ENCODE peak calls at places on chromosomes 7 and 10, in eight cellular contexts. One of them, this sample, is unnamed.

GRCh38 chr10:129966831-129967578 is 2.9 kb upstream of the EBF3 start:
- DNase-seq in nephron progenitor cell: peak
- DNase-seq in lower leg skin: no peak
- DNase-seq in HL-60: no peak
- DNase-seq in spleen: peak
- DNase-seq in dorsolateral prefrontal cortex: no peak
- DNase-seq in GM23338: peak
- DNase-seq in mesothelial cell of epicardium: no peak
- DNase-seq in this sample: no peak

GRCh38 chr10:26212511-26212910 is 4.1 kb upstream of the GAD2 start:
- DNase-seq in nephron progenitor cell: no peak
- DNase-seq in lower leg skin: no peak
- DNase-seq in HL-60: no peak
- DNase-seq in spleen: no peak
- DNase-seq in dorsolateral prefrontal cortex: no peak
- DNase-seq in GM23338: no peak
- DNase-seq in mesothelial cell of epicardium: no peak
- DNase-seq in this sample: no peak

GRCh38 chr7:116173051-116174028 is 37.0 kb upstream of the TES start:
- DNase-seq in nephron progenitor cell: peak
- DNase-seq in lower leg skin: no peak
- DNase-seq in HL-60: no peak
- DNase-seq in spleen: no peak
- DNase-seq in dorsolateral prefrontal cortex: no peak
- DNase-seq in GM23338: peak
- DNase-seq in mesothelial cell of epicardium: no peak
- DNase-seq in this sample: peak

GRCh38 chr7:47143344-47143743 is 438.6 kb downstream of the TNS3 start:
- DNase-seq in nephron progenitor cell: no peak
- DNase-seq in lower leg skin: no peak
- DNase-seq in HL-60: no peak
- DNase-seq in spleen: no peak
- DNase-seq in dorsolateral prefrontal cortex: no peak
- DNase-seq in GM23338: no peak
- DNase-seq in mesothelial cell of epicardium: no peak
- DNase-seq in this sample: no peak

GRCh38 chr10:114323023-114323422 is 81.3 kb downstream of the AFAP1L2 start:
- DNase-seq in nephron progenitor cell: no peak
- DNase-seq in lower leg skin: no peak
- DNase-seq in HL-60: no peak
- DNase-seq in spleen: no peak
- DNase-seq in dorsolateral prefrontal cortex: no peak
- DNase-seq in GM23338: no peak
- DNase-seq in mesothelial cell of epicardium: no peak
- DNase-seq in this sample: no peak

GRCh38 chr7:99579956-99580777 is 17.9 kb upstream of the TMEM225B start:
- DNase-seq in nephron progenitor cell: peak
- DNase-seq in lower leg skin: no peak
- DNase-seq in HL-60: no peak
- DNase-seq in spleen: peak
- DNase-seq in dorsolateral prefrontal cortex: peak
- DNase-seq in GM23338: peak
- DNase-seq in mesothelial cell of epicardium: peak
- DNase-seq in this sample: peak

GRCh38 chr7:85749715-85750453 is 563.0 kb upstream of the SEMA3D start:
- DNase-seq in nephron progenitor cell: no peak
- DNase-seq in lower leg skin: no peak
- DNase-seq in HL-60: no peak
- DNase-seq in spleen: no peak
- DNase-seq in dorsolateral prefrontal cortex: no peak
- DNase-seq in GM23338: peak
- DNase-seq in mesothelial cell of epicardium: no peak
- DNase-seq in this sample: no peak

GRCh38 chr10:624605-625334 is 64.7 kb downstream of the DIP2C start:
- DNase-seq in nephron progenitor cell: peak
- DNase-seq in lower leg skin: peak
- DNase-seq in HL-60: no peak
- DNase-seq in spleen: peak
- DNase-seq in dorsolateral prefrontal cortex: peak
- DNase-seq in GM23338: peak
- DNase-seq in mesothelial cell of epicardium: no peak
- DNase-seq in this sample: no peak

GRCh38 chr10:98956576-98957260 is 278.9 kb downstream of the HPSE2 start:
- DNase-seq in nephron progenitor cell: no peak
- DNase-seq in lower leg skin: no peak
- DNase-seq in HL-60: no peak
- DNase-seq in spleen: no peak
- DNase-seq in dorsolateral prefrontal cortex: no peak
- DNase-seq in GM23338: no peak
- DNase-seq in mesothelial cell of epicardium: no peak
- DNase-seq in this sample: no peak

GRCh38 chr10:88687853-88688467 is 18.1 kb upstream of the LIPK start:
- DNase-seq in nephron progenitor cell: no peak
- DNase-seq in lower leg skin: no peak
- DNase-seq in HL-60: no peak
- DNase-seq in spleen: no peak
- DNase-seq in dorsolateral prefrontal cortex: no peak
- DNase-seq in GM23338: peak
- DNase-seq in mesothelial cell of epicardium: no peak
- DNase-seq in this sample: no peak

GRCh38 chr10:94074462-94074861 is 80.7 kb downstream of the PLCE1 start:
- DNase-seq in nephron progenitor cell: no peak
- DNase-seq in lower leg skin: no peak
- DNase-seq in HL-60: no peak
- DNase-seq in spleen: no peak
- DNase-seq in dorsolateral prefrontal cortex: no peak
- DNase-seq in GM23338: no peak
- DNase-seq in mesothelial cell of epicardium: no peak
- DNase-seq in this sample: no peak

GRCh38 chr7:105689093-105689819 is 108.0 kb upstream of the EFCAB10 start:
- DNase-seq in nephron progenitor cell: no peak
- DNase-seq in lower leg skin: no peak
- DNase-seq in HL-60: no peak
- DNase-seq in spleen: no peak
- DNase-seq in dorsolateral prefrontal cortex: no peak
- DNase-seq in GM23338: peak
- DNase-seq in mesothelial cell of epicardium: no peak
- DNase-seq in this sample: no peak

GRCh38 chr7:121195859-121196588 is 132.8 kb upstream of the WNT16 start:
- DNase-seq in nephron progenitor cell: no peak
- DNase-seq in lower leg skin: no peak
- DNase-seq in HL-60: no peak
- DNase-seq in spleen: no peak
- DNase-seq in dorsolateral prefrontal cortex: no peak
- DNase-seq in GM23338: peak
- DNase-seq in mesothelial cell of epicardium: no peak
- DNase-seq in this sample: no peak

DNA sequence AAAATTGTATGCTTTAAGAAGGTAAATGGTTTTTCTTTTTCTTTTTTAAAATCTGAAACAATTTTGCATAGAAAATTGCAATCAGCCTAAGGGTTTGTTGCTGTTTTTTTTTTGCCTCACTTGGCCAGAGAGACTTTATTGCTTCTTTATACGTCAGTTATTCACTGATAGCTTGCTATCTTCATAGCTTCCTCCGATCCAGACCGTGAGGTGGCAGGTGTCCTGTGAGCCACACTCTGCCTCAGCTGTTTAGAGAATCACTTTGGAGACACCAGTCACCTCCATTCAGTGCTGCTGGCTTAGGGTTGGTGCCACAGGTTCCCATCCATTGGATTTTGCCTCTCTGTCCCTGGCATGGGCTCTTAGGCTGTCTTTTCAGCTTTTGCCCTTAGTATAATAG is 68.0 kb downstream of the HHEX start:
- DNase-seq in nephron progenitor cell: no peak
- DNase-seq in lower leg skin: no peak
- DNase-seq in HL-60: no peak
- DNase-seq in spleen: no peak
- DNase-seq in dorsolateral prefrontal cortex: no peak
- DNase-seq in GM23338: no peak
- DNase-seq in mesothelial cell of epicardium: no peak
- DNase-seq in this sample: no peak
- TF ChIP-seq CTCF in nephron progenitor cell: no peak
- TF ChIP-seq CTCF in lower leg skin: no peak
- TF ChIP-seq CTCF in HL-60: no peak
- TF ChIP-seq CTCF in spleen: no peak
- TF ChIP-seq CTCF in dorsolateral prefrontal cortex: no peak
- TF ChIP-seq CTCF in GM23338: no peak
- TF ChIP-seq CTCF in mesothelial cell of epicardium: no peak
- TF ChIP-seq CTCF in this sample: no peak

GRCh38 chr7:42492895-42493294 is 255.9 kb upstream of the GLI3 start:
- DNase-seq in nephron progenitor cell: no peak
- DNase-seq in lower leg skin: no peak
- DNase-seq in HL-60: no peak
- DNase-seq in spleen: no peak
- DNase-seq in dorsolateral prefrontal cortex: no peak
- DNase-seq in GM23338: no peak
- DNase-seq in mesothelial cell of epicardium: no peak
- DNase-seq in this sample: no peak

GRCh38 chr7:42495251-42495650 is 258.2 kb upstream of the GLI3 start:
- DNase-seq in nephron progenitor cell: no peak
- DNase-seq in lower leg skin: no peak
- DNase-seq in HL-60: no peak
- DNase-seq in spleen: no peak
- DNase-seq in dorsolateral prefrontal cortex: no peak
- DNase-seq in GM23338: no peak
- DNase-seq in mesothelial cell of epicardium: no peak
- DNase-seq in this sample: no peak

GRCh38 chr7:42494199-42494710 is 257.2 kb upstream of the GLI3 start:
- DNase-seq in nephron progenitor cell: no peak
- DNase-seq in lower leg skin: no peak
- DNase-seq in HL-60: no peak
- DNase-seq in spleen: no peak
- DNase-seq in dorsolateral prefrontal cortex: no peak
- DNase-seq in GM23338: no peak
- DNase-seq in mesothelial cell of epicardium: no peak
- DNase-seq in this sample: no peak

GRCh38 chr7:42494722-42495121 is 257.7 kb upstream of the GLI3 start:
- DNase-seq in nephron progenitor cell: no peak
- DNase-seq in lower leg skin: peak
- DNase-seq in HL-60: no peak
- DNase-seq in spleen: no peak
- DNase-seq in dorsolateral prefrontal cortex: no peak
- DNase-seq in GM23338: no peak
- DNase-seq in mesothelial cell of epicardium: no peak
- DNase-seq in this sample: no peak

GRCh38 chr7:42493436-42494198 is 256.6 kb upstream of the GLI3 start:
- DNase-seq in nephron progenitor cell: peak
- DNase-seq in lower leg skin: peak
- DNase-seq in HL-60: no peak
- DNase-seq in spleen: no peak
- DNase-seq in dorsolateral prefrontal cortex: peak
- DNase-seq in GM23338: peak
- DNase-seq in mesothelial cell of epicardium: peak
- DNase-seq in this sample: peak
- TF ChIP-seq CTCF in nephron progenitor cell: no peak
- TF ChIP-seq CTCF in lower leg skin: no peak
- TF ChIP-seq CTCF in HL-60: no peak
- TF ChIP-seq CTCF in spleen: no peak
- TF ChIP-seq CTCF in dorsolateral prefrontal cortex: no peak
- TF ChIP-seq CTCF in GM23338: no peak
- TF ChIP-seq CTCF in mesothelial cell of epicardium: no peak
- TF ChIP-seq CTCF in this sample: no peak

GRCh38 chr7:26624839-26625238 is 239.6 kb downstream of the SKAP2 start:
- DNase-seq in nephron progenitor cell: no peak
- DNase-seq in lower leg skin: no peak
- DNase-seq in HL-60: no peak
- DNase-seq in spleen: peak
- DNase-seq in dorsolateral prefrontal cortex: no peak
- DNase-seq in GM23338: no peak
- DNase-seq in mesothelial cell of epicardium: no peak
- DNase-seq in this sample: no peak

GRCh38 chr7:26625286-26625685 is 239.1 kb downstream of the SKAP2 start:
- DNase-seq in nephron progenitor cell: no peak
- DNase-seq in lower leg skin: no peak
- DNase-seq in HL-60: no peak
- DNase-seq in spleen: peak
- DNase-seq in dorsolateral prefrontal cortex: no peak
- DNase-seq in GM23338: no peak
- DNase-seq in mesothelial cell of epicardium: no peak
- DNase-seq in this sample: no peak

GRCh38 chr7:26626687-26627086 is 237.7 kb downstream of the SKAP2 start:
- DNase-seq in nephron progenitor cell: no peak
- DNase-seq in lower leg skin: no peak
- DNase-seq in HL-60: no peak
- DNase-seq in spleen: no peak
- DNase-seq in dorsolateral prefrontal cortex: no peak
- DNase-seq in GM23338: no peak
- DNase-seq in mesothelial cell of epicardium: no peak
- DNase-seq in this sample: no peak

GRCh38 chr7:26627221-26627620 is 237.2 kb downstream of the SKAP2 start:
- DNase-seq in nephron progenitor cell: no peak
- DNase-seq in lower leg skin: no peak
- DNase-seq in HL-60: no peak
- DNase-seq in spleen: no peak
- DNase-seq in dorsolateral prefrontal cortex: no peak
- DNase-seq in GM23338: no peak
- DNase-seq in mesothelial cell of epicardium: no peak
- DNase-seq in this sample: no peak

DNA sequence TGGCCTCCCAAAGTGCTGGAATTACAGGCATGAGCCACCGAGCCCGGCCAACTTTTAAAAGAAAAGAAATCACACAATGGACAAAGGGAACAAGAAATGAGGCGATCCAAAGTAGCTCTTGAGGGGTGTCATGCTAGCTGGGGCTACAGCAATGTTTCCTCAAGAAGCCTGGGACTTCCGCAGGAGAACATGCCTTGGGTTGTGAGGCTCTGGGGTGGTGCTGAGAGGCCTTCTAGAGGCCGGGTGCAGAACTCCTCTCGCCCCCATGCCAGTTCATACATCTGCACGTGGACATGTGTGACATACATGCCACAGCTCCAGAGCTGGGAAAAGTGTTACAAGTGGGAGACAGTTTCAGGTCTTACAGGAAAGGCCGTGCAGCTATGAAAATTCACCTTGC is 238.2 kb downstream of the SKAP2 start:
- DNase-seq in nephron progenitor cell: no peak
- DNase-seq in lower leg skin: no peak
- DNase-seq in HL-60: no peak
- DNase-seq in spleen: no peak
- DNase-seq in dorsolateral prefrontal cortex: no peak
- DNase-seq in GM23338: no peak
- DNase-seq in mesothelial cell of epicardium: no peak
- DNase-seq in this sample: no peak
- TF ChIP-seq CTCF in nephron progenitor cell: no peak
- TF ChIP-seq CTCF in lower leg skin: no peak
- TF ChIP-seq CTCF in HL-60: no peak
- TF ChIP-seq CTCF in spleen: no peak
- TF ChIP-seq CTCF in dorsolateral prefrontal cortex: no peak
- TF ChIP-seq CTCF in GM23338: no peak
- TF ChIP-seq CTCF in mesothelial cell of epicardium: no peak
- TF ChIP-seq CTCF in this sample: no peak

DNA sequence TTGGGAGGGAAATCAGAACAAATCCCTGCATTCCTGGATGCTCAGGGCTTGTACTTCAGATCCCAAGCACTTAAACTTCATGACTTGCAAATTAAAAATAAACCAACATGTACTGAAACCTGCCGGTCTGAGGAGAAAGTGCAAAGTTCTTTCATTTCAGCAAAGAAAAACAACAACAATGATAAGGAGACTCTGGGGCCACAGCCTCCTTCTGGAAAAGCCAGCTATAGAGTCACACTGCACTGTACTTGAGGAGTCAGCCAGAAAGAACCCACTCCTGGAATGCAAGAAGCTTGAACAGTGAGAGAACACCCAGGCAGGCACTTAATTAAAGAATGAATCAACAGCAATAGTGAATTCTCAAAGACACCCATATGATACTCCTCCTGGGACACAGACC is 49.7 kb upstream of the TM9SF3 start:
- DNase-seq in nephron progenitor cell: no peak
- DNase-seq in lower leg skin: no peak
- DNase-seq in HL-60: no peak
- DNase-seq in spleen: no peak
- DNase-seq in dorsolateral prefrontal cortex: no peak
- DNase-seq in GM23338: no peak
- DNase-seq in mesothelial cell of epicardium: no peak
- DNase-seq in this sample: no peak
- TF ChIP-seq CTCF in nephron progenitor cell: no peak
- TF ChIP-seq CTCF in lower leg skin: no peak
- TF ChIP-seq CTCF in HL-60: no peak
- TF ChIP-seq CTCF in spleen: no peak
- TF ChIP-seq CTCF in dorsolateral prefrontal cortex: no peak
- TF ChIP-seq CTCF in GM23338: no peak
- TF ChIP-seq CTCF in mesothelial cell of epicardium: no peak
- TF ChIP-seq CTCF in this sample: no peak

This sample was measured in endothelial cell.